ENCODE peak calls at places on chromosomes 5 and 9, in five cellular contexts. W is lung, Z is left cardiac atrium, A is OCI-LY7, I is WTC11. B is an unnamed sample.

GRCh38 chr9:115649991-115650472 is 503.6 kb upstream of the PAPPA start:
- DNase-seq in I (no peak), W (peak; percentile 36), Z (peak; percentile 75), A (no peak), B (peak; percentile 100)

GRCh38 chr5:171322527-171322926 is 13.5 kb downstream of the TLX3 start:
- DNase-seq in Z (no peak), I (no peak), A (no peak), W (no peak), B (no peak)

GRCh38 chr9:93081081-93081529 is 14.9 kb upstream of the CARD19 start:
- DNase-seq in W (no peak), I (peak; percentile 6), A (no peak), Z (no peak), B (peak; percentile 68)

GRCh38 chr9:120480707-120481106 is 99.3 kb downstream of the CDK5RAP2 start:
- DNase-seq in A (no peak), Z (no peak), W (no peak), I (no peak), B (peak; percentile 43)

GRCh38 chr5:84393969-84394368 is 9.3 kb upstream of the EDIL3 start:
- DNase-seq in I (no peak), A (no peak), Z (peak; percentile 17), W (no peak), B (peak; percentile 91)

GRCh38 chr9:90034071-90034470 is 429.3 kb downstream of the GADD45G start:
- DNase-seq in Z (no peak), W (no peak), I (no peak), A (no peak), B (no peak)

GRCh38 chr5:112848116-112848811 is 12.8 kb upstream of the SRP19 start:
- DNase-seq in W (no peak), A (peak; percentile 79), Z (no peak), I (no peak), B (peak; percentile 82)

GRCh38 chr5:178323961-178324360 is 91.4 kb upstream of the PHYKPL start:
- DNase-seq in I (no peak), W (no peak), Z (no peak), A (no peak), B (no peak)

GRCh38 chr5:59583810-59584562 is 309.5 kb downstream of the PDE4D start:
- DNase-seq in I (no peak), Z (no peak), A (no peak), W (no peak), B (no peak)

GRCh38 chr5:177527595-177527994 is 10.8 kb upstream of the DDX41 start:
- DNase-seq in W (no peak), A (no peak), I (no peak), Z (no peak), B (no peak)

GRCh38 chr9:98971168-98971914 is 27.6 kb downstream of the COL15A1 start:
- DNase-seq in A (no peak), I (no peak), Z (no peak), W (no peak), B (peak; percentile 69)

GRCh38 chr9:101131326-101131725 is 102.8 kb downstream of the PLPPR1 start:
- DNase-seq in W (no peak), A (no peak), Z (no peak), I (no peak), B (no peak)

GRCh38 chr5:159337291-159337974 is 7.1 kb upstream of the IL12B start:
- DNase-seq in W (no peak), Z (no peak), A (no peak), I (no peak), B (peak; percentile 82)

GRCh38 chr5:98905857-98906688 is 22.7 kb downstream of the CHD1 start:
- DNase-seq in A (peak; percentile 49), W (no peak), Z (no peak), I (no peak), B (peak; percentile 70)

GRCh38 chr9:81077572-81077971 is 611.8 kb downstream of the TLE1 start:
- DNase-seq in A (no peak), W (no peak), I (no peak), Z (no peak), B (no peak)

GRCh38 chr9:123349691-123350480 is 6.1 kb upstream of the CRB2 start:
- DNase-seq in Z (no peak), W (peak; percentile 50), A (peak; percentile 83), I (peak; percentile 84), B (peak; percentile 59)

GRCh38 chr9:136346157-136346481 is 17.4 kb downstream of the DNLZ start:
- DNase-seq in W (no peak), A (no peak), I (no peak), Z (no peak), B (no peak)

GRCh38 chr5:75059887-75060286 is 7.5 kb upstream of the GCNT4 start:
- DNase-seq in Z (no peak), W (no peak), I (no peak), A (no peak), B (no peak)

GRCh38 chr5:113293068-113293571 is 141.7 kb downstream of the TSSK1B start:
- DNase-seq in Z (no peak), I (peak; percentile 51), A (no peak), W (no peak), B (peak; percentile 32)

GRCh38 chr9:13860019-13860418 is 453.9 kb downstream of the NFIB start:
- DNase-seq in I (no peak), A (no peak), Z (no peak), W (no peak), B (peak; percentile 97)

GRCh38 chr5:122312670-122312988 is 592 bp downstream of the SNCAIP start:
- DNase-seq in W (no peak), Z (peak; percentile 28), I (peak; percentile 29), A (no peak), B (peak; percentile 39)

GRCh38 chr9:77957652-77958051 is 74.0 kb downstream of the GNAQ start:
- DNase-seq in A (no peak), Z (no peak), W (no peak), I (no peak), B (no peak)

GRCh38 chr5:143659614-143660238 is 152.2 kb upstream of the HMHB1 start:
- DNase-seq in A (no peak), I (no peak), W (no peak), Z (no peak), B (no peak)

GRCh38 chr9:70137577-70137976 is 93.9 kb downstream of the MAMDC2 start:
- DNase-seq in I (no peak), Z (no peak), A (no peak), W (no peak), B (peak; percentile 45)

GRCh38 chr9:128635266-128636023 is 21.2 kb downstream of the DYNC2I2 start:
- DNase-seq in I (peak; percentile 84), W (peak; percentile 96), A (no peak), Z (peak; percentile 94), B (peak; percentile 97)

GRCh38 chr5:170896779-170897178 is 35.0 kb downstream of the RANBP17 start:
- DNase-seq in I (peak; percentile 85), W (no peak), A (no peak), Z (no peak), B (peak; percentile 74)

GRCh38 chr5:171434874-171435273 is 15.4 kb downstream of the FGF18 start:
- DNase-seq in I (no peak), W (no peak), A (no peak), Z (no peak), B (no peak)

GRCh38 chr5:17087035-17087434 is 130.4 kb upstream of the BASP1 start:
- DNase-seq in I (no peak), Z (no peak), A (no peak), W (no peak), B (peak; percentile 22)

GRCh38 chr5:67147768-67148167 is 48.8 kb downstream of the CD180 start:
- DNase-seq in I (no peak), A (no peak), Z (no peak), W (no peak), B (peak; percentile 44)

GRCh38 chr9:136485049-136485647 is 2.3 kb upstream of the SEC16A start:
- DNase-seq in Z (peak; percentile 87), I (peak; percentile 89), A (peak; percentile 77), W (peak; percentile 84), B (peak; percentile 84)

GRCh38 chr5:72079288-72079687 is 28.0 kb upstream of the MAP1B start:
- DNase-seq in A (no peak), I (peak; percentile 51), W (no peak), Z (no peak), B (no peak)

GRCh38 chr5:172109749-172110148 is 78.3 kb downstream of the STK10 start:
- DNase-seq in Z (no peak), A (no peak), I (no peak), W (no peak), B (no peak)

GRCh38 chr9:74973714-74974113 is 21.0 kb upstream of the C9orf40 start:
- DNase-seq in I (no peak), A (no peak), W (no peak), Z (no peak), B (no peak)

GRCh38 chr9:93871286-93871685 is 83.9 kb downstream of the BARX1 start:
- DNase-seq in I (no peak), Z (no peak), A (no peak), W (no peak), B (no peak)

GRCh38 chr5:158385982-158386381 is 527.0 kb upstream of the CLINT1 start:
- DNase-seq in Z (no peak), W (no peak), A (no peak), I (no peak), B (no peak)

B was measured in cardiac fibroblast.